ENCODE peak calls at places on chromosomes 2 and 18, in seven cellular contexts. One of them, this sample, is unnamed.

GRCh38 chr2:176356251-176356650 is 87.0 kb downstream of the MTX2 start:
- DNase-seq in GM23248: no peak
- DNase-seq in HTR-8/SVneo: no peak
- DNase-seq in cardiac fibroblast: peak
- DNase-seq in effector memory CD4-positive, alpha-beta T cell: no peak
- DNase-seq in HS-5: no peak
- DNase-seq in activated T-cell treated with anti-CD3 and anti-CD28 coated beads for 4 hours: no peak
- DNase-seq in this sample: no peak

GRCh38 chr18:41395695-41396094 is 559.3 kb upstream of the PIK3C3 start:
- DNase-seq in GM23248: no peak
- DNase-seq in HTR-8/SVneo: no peak
- DNase-seq in cardiac fibroblast: peak
- DNase-seq in effector memory CD4-positive, alpha-beta T cell: no peak
- DNase-seq in HS-5: no peak
- DNase-seq in activated T-cell treated with anti-CD3 and anti-CD28 coated beads for 4 hours: no peak
- DNase-seq in this sample: no peak

GRCh38 chr2:234427081-234428058 is 69.5 kb downstream of the ARL4C start:
- DNase-seq in GM23248: peak
- DNase-seq in HTR-8/SVneo: peak
- DNase-seq in cardiac fibroblast: peak
- DNase-seq in effector memory CD4-positive, alpha-beta T cell: no peak
- DNase-seq in HS-5: peak
- DNase-seq in activated T-cell treated with anti-CD3 and anti-CD28 coated beads for 4 hours: no peak
- DNase-seq in this sample: peak

GRCh38 chr18:48842259-48843061 is 108.3 kb downstream of the SMAD7 start:
- DNase-seq in GM23248: no peak
- DNase-seq in HTR-8/SVneo: no peak
- DNase-seq in cardiac fibroblast: peak
- DNase-seq in effector memory CD4-positive, alpha-beta T cell: peak
- DNase-seq in HS-5: no peak
- DNase-seq in activated T-cell treated with anti-CD3 and anti-CD28 coated beads for 4 hours: no peak
- DNase-seq in this sample: peak

GRCh38 chr18:10070581-10071000 is 156.8 kb downstream of the VAPA start:
- DNase-seq in GM23248: peak
- DNase-seq in HTR-8/SVneo: no peak
- DNase-seq in cardiac fibroblast: peak
- DNase-seq in effector memory CD4-positive, alpha-beta T cell: no peak
- DNase-seq in HS-5: no peak
- DNase-seq in activated T-cell treated with anti-CD3 and anti-CD28 coated beads for 4 hours: no peak
- DNase-seq in this sample: no peak

GRCh38 chr18:25097119-25098114 is 254.5 kb downstream of the ZNF521 start:
- DNase-seq in GM23248: no peak
- DNase-seq in HTR-8/SVneo: no peak
- DNase-seq in cardiac fibroblast: peak
- DNase-seq in effector memory CD4-positive, alpha-beta T cell: no peak
- DNase-seq in HS-5: no peak
- DNase-seq in activated T-cell treated with anti-CD3 and anti-CD28 coated beads for 4 hours: no peak
- DNase-seq in this sample: no peak

GRCh38 chr2:147511491-147511948 is 333.3 kb upstream of the ACVR2A start:
- DNase-seq in GM23248: peak
- DNase-seq in HTR-8/SVneo: no peak
- DNase-seq in cardiac fibroblast: peak
- DNase-seq in effector memory CD4-positive, alpha-beta T cell: no peak
- DNase-seq in HS-5: no peak
- DNase-seq in activated T-cell treated with anti-CD3 and anti-CD28 coated beads for 4 hours: no peak
- DNase-seq in this sample: no peak

GRCh38 chr2:141946016-141946415 is 184.8 kb downstream of the LRP1B start:
- DNase-seq in GM23248: no peak
- DNase-seq in HTR-8/SVneo: no peak
- DNase-seq in cardiac fibroblast: no peak
- DNase-seq in effector memory CD4-positive, alpha-beta T cell: no peak
- DNase-seq in HS-5: no peak
- DNase-seq in activated T-cell treated with anti-CD3 and anti-CD28 coated beads for 4 hours: no peak
- DNase-seq in this sample: no peak

GRCh38 chr2:50401772-50402653 is 629.9 kb downstream of the NRXN1 start:
- DNase-seq in GM23248: peak
- DNase-seq in HTR-8/SVneo: peak
- DNase-seq in cardiac fibroblast: peak
- DNase-seq in effector memory CD4-positive, alpha-beta T cell: no peak
- DNase-seq in HS-5: peak
- DNase-seq in activated T-cell treated with anti-CD3 and anti-CD28 coated beads for 4 hours: no peak
- DNase-seq in this sample: no peak

GRCh38 chr2:11248-11941 is 34.9 kb downstream of the FAM110C start:
- DNase-seq in GM23248: peak
- DNase-seq in HTR-8/SVneo: no peak
- DNase-seq in cardiac fibroblast: peak
- DNase-seq in effector memory CD4-positive, alpha-beta T cell: peak
- DNase-seq in HS-5: no peak
- DNase-seq in activated T-cell treated with anti-CD3 and anti-CD28 coated beads for 4 hours: peak
- DNase-seq in this sample: peak

GRCh38 chr2:224086226-224086911 is 47.3 kb upstream of the SERPINE2 start:
- DNase-seq in GM23248: peak
- DNase-seq in HTR-8/SVneo: peak
- DNase-seq in cardiac fibroblast: peak
- DNase-seq in effector memory CD4-positive, alpha-beta T cell: no peak
- DNase-seq in HS-5: peak
- DNase-seq in activated T-cell treated with anti-CD3 and anti-CD28 coated beads for 4 hours: no peak
- DNase-seq in this sample: no peak

GRCh38 chr2:29073913-29074312 is 410 bp downstream of the PCARE start:
- DNase-seq in GM23248: no peak
- DNase-seq in HTR-8/SVneo: no peak
- DNase-seq in cardiac fibroblast: no peak
- DNase-seq in effector memory CD4-positive, alpha-beta T cell: no peak
- DNase-seq in HS-5: no peak
- DNase-seq in activated T-cell treated with anti-CD3 and anti-CD28 coated beads for 4 hours: no peak
- DNase-seq in this sample: no peak

GRCh38 chr2:61272421-61273070 is 110.6 kb downstream of the C2orf74 start:
- DNase-seq in GM23248: peak
- DNase-seq in HTR-8/SVneo: no peak
- DNase-seq in cardiac fibroblast: no peak
- DNase-seq in effector memory CD4-positive, alpha-beta T cell: no peak
- DNase-seq in HS-5: no peak
- DNase-seq in activated T-cell treated with anti-CD3 and anti-CD28 coated beads for 4 hours: no peak
- DNase-seq in this sample: no peak

This sample was measured in CD8-positive, alpha-beta memory T cell.